ENCODE peak calls at places on chromosome 5, in nine cellular contexts. Y, L, I, R, F, H, D, X and U are unnamed samples.
A peak's percentile ranks its signal among the peaks of the same experiment; 100 is the strongest.

GRCh38 chr5:31350395-31350794 is 156.9 kb downstream of the CDH6 start:
- DNase-seq in Y (no peak), L (no peak), I (no peak), R (no peak), F (no peak), H (no peak), D (no peak), X (no peak), U (peak; percentile 34)

GRCh38 chr5:59874675-59875074 is 18.9 kb downstream of the PDE4D start:
- DNase-seq in Y (no peak), L (no peak), I (no peak), R (no peak), F (no peak), H (no peak), D (no peak), X (no peak), U (no peak)

GRCh38 chr5:55633574-55634203 is 78.4 kb downstream of the SLC38A9 start:
- DNase-seq in Y (no peak), L (no peak), I (peak; percentile 13), R (no peak), F (no peak), H (no peak), D (no peak), X (peak; percentile 54), U (no peak)

GRCh38 chr5:52776116-52776515 is 11.6 kb upstream of the ITGA1 start:
- DNase-seq in Y (no peak), L (no peak), I (no peak), R (no peak), F (no peak), H (no peak), D (no peak), X (no peak), U (no peak)

GRCh38 chr5:50990296-50990924 is 324.0 kb downstream of the PARP8 start:
- DNase-seq in Y (no peak), L (no peak), I (no peak), R (no peak), F (no peak), H (peak; percentile 4), D (no peak), X (no peak), U (no peak)

GRCh38 chr5:94080390-94080789 is 339.0 kb upstream of the POU5F2 start:
- DNase-seq in Y (no peak), L (no peak), I (no peak), R (no peak), F (no peak), H (no peak), D (no peak), X (no peak), U (no peak)

GRCh38 chr5:148991606-148992005 is 71.3 kb downstream of the SH3TC2 start:
- DNase-seq in Y (no peak), L (no peak), I (no peak), R (no peak), F (no peak), H (no peak), D (peak; percentile 72), X (no peak), U (no peak)

GRCh38 chr5:17346811-17347210 is 129.4 kb downstream of the BASP1 start:
- DNase-seq in Y (no peak), L (no peak), I (no peak), R (no peak), F (no peak), H (no peak), D (no peak), X (no peak), U (no peak)

GRCh38 chr5:168359820-168360460 is 68.5 kb downstream of the WWC1 start:
- DNase-seq in Y (no peak), L (no peak), I (peak; percentile 57), R (no peak), F (no peak), H (no peak), D (no peak), X (no peak), U (no peak)

DNA sequence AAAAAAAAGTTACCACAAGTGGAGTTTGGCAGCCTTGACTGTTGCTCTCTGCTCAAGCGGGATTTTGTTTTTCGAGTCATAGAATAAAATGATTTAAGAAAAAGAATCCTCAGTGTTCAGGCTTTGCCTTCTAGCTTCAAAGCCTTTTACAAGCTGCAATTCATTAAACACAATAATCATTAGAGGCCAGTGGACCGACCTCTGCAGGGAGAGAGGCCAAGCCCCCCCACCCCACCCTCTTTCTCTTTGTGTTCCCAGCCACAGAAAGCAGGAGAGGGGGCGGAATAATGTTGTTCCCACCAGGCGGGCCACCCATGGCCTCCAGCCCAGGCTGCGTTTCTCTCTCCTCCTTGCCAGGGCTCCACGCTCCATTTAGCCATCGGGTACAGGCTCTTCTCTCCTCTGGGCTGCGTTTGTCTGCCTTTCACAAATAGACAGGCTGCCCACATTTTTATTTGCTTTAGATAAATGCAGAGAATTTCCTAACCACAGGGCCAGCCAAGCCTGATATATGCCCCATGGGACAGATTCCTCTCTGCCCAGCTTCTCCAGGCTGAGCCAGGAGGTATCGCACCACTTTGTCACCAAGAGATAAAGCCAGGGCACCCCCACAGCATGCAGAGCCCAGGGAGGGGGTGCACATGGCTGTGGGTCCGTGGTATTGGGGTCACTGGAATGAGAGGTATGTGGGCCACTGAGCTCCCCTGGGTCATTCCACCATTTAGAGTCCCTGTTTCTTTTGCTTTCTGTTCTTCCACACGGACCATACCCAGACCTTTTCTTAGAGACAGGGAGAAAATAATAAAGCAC is 318.8 kb downstream of the PIK3R1 start:
- DNase-seq in Y (peak; percentile 70), L (peak; percentile 2), I (no peak), R (no peak), F (no peak), H (peak; percentile 45), D (no peak), X (peak; percentile 10), U (no peak)
- TF ChIP-seq POLR2AphosphoS5 in Y (peak; percentile 5), L (no peak), I (no peak), R (no peak), F (no peak), H (no peak), D (no peak), X (no peak), U (no peak)

DNA sequence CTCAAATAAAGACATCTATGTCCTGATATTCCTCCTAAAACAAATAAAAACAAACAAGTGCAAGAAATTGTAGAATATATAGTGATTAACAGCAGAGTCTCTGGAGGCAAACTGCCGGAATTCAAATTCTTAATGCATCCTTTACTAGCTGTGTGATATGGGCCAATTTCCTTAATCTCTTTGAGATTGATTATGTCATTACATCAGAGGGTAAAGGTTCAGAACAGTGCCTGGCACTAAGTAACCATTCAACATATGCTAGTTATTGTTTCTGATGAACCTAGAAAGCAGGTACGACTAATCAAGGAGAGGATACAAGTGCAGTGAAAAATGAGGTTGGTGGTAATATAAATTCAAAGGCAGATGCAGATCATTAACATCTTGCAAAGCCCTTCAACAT is 81.1 kb upstream of the ADAMTS19 start:
- DNase-seq in Y (no peak), L (no peak), I (no peak), R (no peak), F (no peak), H (no peak), D (no peak), X (no peak), U (no peak)
- TF ChIP-seq POLR2A in Y (no peak), L (no peak), I (no peak), R (no peak), F (no peak), H (no peak), D (no peak), X (no peak), U (no peak)

GRCh38 chr5:2751592-2752021 is at the start of gene IRX2:
- DNase-seq in Y (peak; percentile 93), L (no peak), I (no peak), R (no peak), F (no peak), H (peak; percentile 94), D (peak; percentile 92), X (peak; percentile 32), U (peak; percentile 55)

GRCh38 chr5:2753452-2754409 is 2.3 kb upstream of the IRX2 start:
- DNase-seq in Y (no peak), L (no peak), I (no peak), R (no peak), F (no peak), H (no peak), D (peak; percentile 67), X (no peak), U (peak; percentile 74)

GRCh38 chr5:2752059-2752874 is 790 bp upstream of the IRX2 start:
- DNase-seq in Y (peak; percentile 60), L (no peak), I (no peak), R (no peak), F (no peak), H (peak; percentile 81), D (peak; percentile 77), X (no peak), U (peak; percentile 60)

GRCh38 chr5:2754621-2755370 is 3.3 kb upstream of the IRX2 start:
- DNase-seq in Y (no peak), L (no peak), I (no peak), R (no peak), F (no peak), H (peak; percentile 91), D (peak; percentile 49), X (no peak), U (peak; percentile 66)

DNA sequence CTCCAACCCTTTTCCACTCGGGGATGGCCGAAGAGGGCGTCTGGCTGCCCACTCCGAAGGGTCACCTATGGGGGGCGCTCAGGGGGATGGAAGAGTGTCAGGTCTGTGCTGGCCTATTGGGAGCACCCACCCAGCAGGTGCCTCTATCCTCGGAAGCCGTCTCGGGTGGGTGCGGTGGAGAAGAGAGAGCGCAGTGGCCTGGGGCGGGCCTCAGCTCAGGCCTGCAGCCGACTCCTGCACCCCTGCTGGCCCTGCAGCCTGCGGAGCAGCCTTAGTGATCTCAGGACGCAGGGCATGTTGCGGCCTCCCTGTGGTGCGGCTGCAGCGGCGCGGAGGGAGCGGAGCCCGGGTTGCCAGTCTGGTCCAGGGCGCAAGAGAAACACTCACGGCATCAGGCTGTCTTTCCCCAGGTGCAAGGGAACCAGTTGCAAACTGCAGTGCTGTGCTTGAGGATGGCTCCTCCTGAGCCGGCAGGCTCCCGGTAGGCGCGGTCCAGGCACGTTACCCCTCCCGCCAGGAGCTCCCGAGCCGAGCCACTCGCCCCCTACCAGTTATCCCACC is 1.5 kb upstream of the IRX2 start:
- DNase-seq in Y (peak; percentile 46), L (no peak), I (no peak), R (no peak), F (no peak), H (peak; percentile 83), D (peak; percentile 46), X (no peak), U (peak; percentile 60)
- H3K27ac ChIP-seq in Y (peak overlapping the region; percentile 91), L (no peak overlapping the region), I (no peak overlapping the region), R (no peak overlapping the region), F (no peak overlapping the region), H (peak overlapping the region; percentile 94), D (no peak overlapping the region), X (no peak overlapping the region), U (no peak overlapping the region)

GRCh38 chr5:11239261-11239660 is 478.2 kb upstream of the DAP start:
- DNase-seq in Y (no peak), L (no peak), I (no peak), R (no peak), F (no peak), H (no peak), D (no peak), X (no peak), U (peak; percentile 50)

GRCh38 chr5:11230890-11231289 is 469.9 kb upstream of the DAP start:
- DNase-seq in Y (no peak), L (no peak), I (no peak), R (no peak), F (no peak), H (no peak), D (peak; percentile 64), X (no peak), U (peak; percentile 53)

DNA sequence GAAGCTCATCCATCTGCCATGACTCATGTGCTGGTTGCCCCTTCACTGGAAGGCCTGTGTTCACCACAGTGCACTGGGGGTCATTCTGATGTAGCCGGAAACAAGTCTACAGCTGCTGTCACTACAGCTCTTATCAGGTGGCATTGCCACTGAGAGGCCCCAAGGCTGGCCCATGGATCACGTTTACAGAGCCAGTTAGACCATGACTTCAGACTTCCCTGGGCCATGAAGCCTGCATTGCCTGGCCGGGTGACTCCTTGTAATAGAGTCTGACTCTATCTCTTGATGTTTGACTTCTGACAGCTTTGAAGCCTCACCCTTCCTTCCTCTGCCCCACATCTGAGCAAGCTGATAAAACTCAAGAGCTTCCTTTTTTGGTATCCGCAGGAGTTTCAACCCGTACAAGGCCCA is 473.5 kb upstream of the DAP start:
- DNase-seq in Y (no peak), L (no peak), I (no peak), R (no peak), F (no peak), H (no peak), D (peak; percentile 94), X (no peak), U (peak; percentile 86)
- TF ChIP-seq POLR2AphosphoS5 in Y (no peak), L (no peak), I (no peak), R (no peak), F (no peak), H (no peak), D (no peak), X (no peak), U (no peak)